ENCODE peak calls at places on chromosomes 3 and 15, in six cellular contexts. Z is ascending aorta, D is small intestine, V is colonic mucosa, K is heart right ventricle, E is brain microvascular endothelial cell. J is an unnamed sample.

GRCh38 chr15:101810905-101811304 is 1.1 kb upstream of the OR4F15 start:
- DNase-seq in Z (no peak), D (no peak), V (no peak), K (no peak), E (no peak), J (no peak)

GRCh38 chr3:42652611-42653302 is 740 bp upstream of the ZBTB47 start:
- DNase-seq in Z (no peak), D (peak), V (peak), K (peak), E (peak), J (peak)

GRCh38 chr3:37909067-37909911 is 47.6 kb downstream of the CTDSPL start:
- DNase-seq in Z (no peak), D (peak), V (no peak), K (no peak), E (peak), J (no peak)

GRCh38 chr3:148175215-148175614 is 522.5 kb upstream of the AGTR1 start:
- DNase-seq in Z (no peak), D (no peak), V (no peak), K (no peak), E (no peak), J (no peak)

GRCh38 chr3:192467230-192468186 is 259.8 kb downstream of the FGF12 start:
- DNase-seq in Z (no peak), D (peak), V (peak), K (peak), E (peak), J (no peak)

GRCh38 chr15:92909131-92909781 is 9.1 kb downstream of the CHD2 start:
- DNase-seq in Z (no peak), D (no peak), V (no peak), K (no peak), E (no peak), J (no peak)

GRCh38 chr3:168655591-168655990 is 559.9 kb upstream of the GOLIM4 start:
- DNase-seq in Z (no peak), D (no peak), V (no peak), K (no peak), E (no peak), J (no peak)

GRCh38 chr3:58857423-58857822 is 190.8 kb upstream of the FAM3D start:
- DNase-seq in Z (no peak), D (no peak), V (no peak), K (no peak), E (no peak), J (no peak)

GRCh38 chr3:71304261-71304646 is 279.3 kb downstream of the FOXP1 start:
- DNase-seq in Z (no peak), D (no peak), V (no peak), K (no peak), E (no peak), J (no peak)
- H3K4me3 ChIP-seq in Z (peak), D (no peak), V (no peak), K (no peak), E (no peak), J (no peak)

GRCh38 chr3:29170894-29171582 is 109.8 kb upstream of the RBMS3 start:
- DNase-seq in Z (no peak), D (no peak), V (no peak), K (no peak), E (peak), J (no peak)
- H3K27ac ChIP-seq in Z (no peak), D (no peak), V (peak), K (peak), E (peak), J (peak)

DNA sequence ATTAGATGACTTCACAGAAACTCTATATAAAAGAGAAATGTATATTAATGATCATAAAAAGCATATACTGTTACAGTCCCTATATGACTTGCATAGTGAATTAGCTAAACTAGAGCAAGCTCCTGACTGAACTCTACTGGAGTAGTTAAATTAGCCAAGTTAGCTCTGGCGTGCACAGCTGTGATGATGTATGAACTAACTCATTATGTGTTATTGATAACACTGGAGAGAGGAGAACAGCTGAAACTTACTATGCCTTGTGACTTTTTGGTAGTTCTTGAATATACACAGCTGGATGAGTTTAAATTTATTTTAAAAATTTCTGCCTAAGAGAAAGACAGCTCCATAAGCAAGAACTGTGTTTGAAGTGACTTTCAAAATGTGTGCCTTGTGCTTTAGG is 8.1 kb downstream of the TIPARP start:
- DNase-seq in Z (no peak), D (no peak), V (no peak), K (no peak), E (no peak), J (no peak)
- H3K4me3 ChIP-seq in Z (no peak), D (no peak), V (no peak), K (no peak), E (no peak), J (no peak)

DNA sequence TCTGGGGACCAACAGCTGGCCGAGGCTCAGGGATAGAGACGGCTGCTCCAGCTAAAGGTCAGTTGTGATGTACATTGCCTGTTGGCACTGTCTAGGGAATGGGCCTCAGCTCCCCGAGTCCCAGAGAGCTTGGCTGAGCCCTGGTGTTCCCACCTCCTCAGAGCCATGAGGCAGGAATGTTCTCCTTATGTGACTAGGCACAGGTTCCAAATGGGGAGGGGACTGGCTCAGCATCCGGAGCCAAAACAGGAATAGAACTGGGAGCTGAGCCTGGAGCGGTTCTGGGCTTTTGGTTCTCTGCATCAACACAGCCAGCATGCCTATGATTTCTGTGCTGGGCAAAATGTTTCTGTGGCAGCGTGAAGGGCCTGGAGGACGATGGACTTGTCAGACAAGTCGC is at the start of gene FAM131A:
- DNase-seq in Z (peak), D (no peak), V (no peak), K (peak), E (no peak), J (no peak)
- H3K27ac ChIP-seq in Z (peak), D (peak), V (peak), K (peak), E (peak), J (peak)

GRCh38 chr3:114635878-114636277 is 342.1 kb downstream of the TIGIT start:
- DNase-seq in Z (no peak), D (no peak), V (no peak), K (no peak), E (no peak), J (no peak)
- H3K4me3 ChIP-seq in Z (no peak), D (no peak), V (no peak), K (no peak), E (no peak), J (no peak)

DNA sequence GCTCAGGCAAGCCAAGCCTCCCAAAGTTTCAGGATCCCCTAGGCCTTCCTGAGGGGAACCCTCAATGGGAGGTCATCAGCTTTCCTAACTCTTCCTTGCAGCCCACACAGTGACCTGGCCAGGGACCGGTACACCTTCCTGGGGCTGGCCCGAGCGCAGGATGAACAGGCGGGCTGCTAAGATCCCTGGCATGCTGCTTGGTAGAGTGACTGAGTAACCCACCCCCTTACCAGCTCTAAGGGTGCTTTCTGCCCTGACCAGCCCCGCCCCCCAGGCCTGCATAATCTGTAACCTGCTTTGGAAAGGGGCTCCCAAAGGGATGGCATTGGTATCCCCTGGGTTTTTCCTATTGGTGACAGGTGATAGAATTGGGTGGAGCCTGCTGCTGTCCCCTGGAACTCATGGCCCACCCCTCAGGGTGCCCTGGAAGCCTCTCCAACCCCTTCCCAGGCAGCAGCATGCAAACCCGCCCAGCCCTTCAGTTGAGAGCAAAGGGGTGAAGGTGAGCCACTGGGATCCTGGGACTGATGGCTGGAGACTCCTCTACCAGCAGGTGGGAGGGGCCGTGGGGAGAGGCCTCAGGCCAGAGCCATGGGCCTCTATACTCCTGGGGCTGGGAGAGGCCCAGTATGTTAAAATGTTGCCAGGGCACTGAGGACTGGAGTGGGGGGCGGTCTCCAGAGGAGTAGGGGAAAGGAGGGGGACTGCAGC is 11.0 kb upstream of the KIF7 start:
- DNase-seq in Z (no peak), D (no peak), V (no peak), K (no peak), E (no peak), J (no peak)
- H3K27ac ChIP-seq in Z (peak), D (peak), V (peak), K (peak), E (no peak), J (peak)

GRCh38 chr3:136787226-136787793 is 31.6 kb upstream of the SLC35G2 start:
- DNase-seq in Z (peak), D (no peak), V (peak), K (no peak), E (peak), J (no peak)
- H3K4me3 ChIP-seq in Z (peak), D (no peak), V (no peak), K (no peak), E (no peak), J (no peak)

DNA sequence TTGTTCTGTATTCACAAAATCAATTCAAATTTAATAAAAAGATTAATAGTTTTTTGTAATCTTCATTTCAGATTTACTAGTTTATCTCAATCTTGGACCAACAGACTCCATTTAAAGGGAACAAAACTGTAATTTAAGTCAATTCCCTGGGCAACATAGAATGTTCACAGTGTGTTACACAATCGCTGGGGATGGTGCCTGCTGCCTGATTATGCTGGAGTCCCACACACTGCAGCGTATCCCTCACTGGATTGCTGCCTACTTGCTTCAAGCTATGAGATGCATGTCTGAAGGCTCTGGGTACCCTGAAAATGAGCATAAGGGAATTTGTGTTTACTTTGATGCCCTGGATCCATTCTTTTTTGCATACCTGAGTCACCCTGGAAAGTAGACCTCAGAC is 35.7 kb downstream of the ITPR1 start:
- DNase-seq in Z (no peak), D (no peak), V (no peak), K (no peak), E (no peak), J (no peak)
- H3K27ac ChIP-seq in Z (no peak), D (no peak), V (no peak), K (no peak), E (no peak), J (no peak)